ENCODE peak calls at places on chromosomes 13 and 19, in ten cellular contexts. C is uterus; X is WERI-Rb-1; O is BE2C; E is stimulated activated CD4-positive, alpha-beta T cell treated with anti-CD3 and anti-CD28 coated beads, Interleukin-2, amount 100 ng/mL, for 48 hours; F is Right ventricle myocardium superior; N is occipital lobe; L is EL; M is iPS-NIHi11; V is cardiac fibroblast. R is an unnamed sample.

GRCh38 chr19:18470153-18470552 is 32.2 kb upstream of the ISYNA1 start:
- DNase-seq in N (no peak), F (no peak), O (peak; percentile 50), M (peak; percentile 78), C (no peak), X (peak; percentile 55), V (no peak), L (no peak), E (no peak), R (no peak)

GRCh38 chr19:29687897-29688728 is 22.9 kb downstream of the PLEKHF1 start:
- DNase-seq in L (peak; percentile 70), O (no peak), M (no peak), C (no peak), N (no peak), X (no peak), F (no peak), V (peak; percentile 83), E (no peak), R (peak; percentile 79)

GRCh38 chr13:108120332-108120731 is 95.0 kb downstream of the LIG4 start:
- DNase-seq in F (no peak), L (no peak), E (no peak), N (no peak), M (no peak), X (no peak), C (no peak), V (no peak), O (peak; percentile 26), R (no peak)

GRCh38 chr13:88823114-88823513 is 1151.9 kb downstream of the SLITRK5 start:
- DNase-seq in L (no peak), E (no peak), C (no peak), N (no peak), X (no peak), F (no peak), M (no peak), O (no peak), V (no peak), R (no peak)

GRCh38 chr19:48964205-48965032 is 690 bp upstream of the FTL start:
- DNase-seq in F (no peak), V (peak; percentile 32), O (no peak), C (no peak), E (no peak), L (no peak), M (no peak), N (no peak), X (no peak), R (peak; percentile 51)

GRCh38 chr19:11195681-11196080 is 1.7 kb downstream of the KANK2 start:
- DNase-seq in M (no peak), C (no peak), E (no peak), L (no peak), X (no peak), V (no peak), F (no peak), O (no peak), N (no peak), R (no peak)

GRCh38 chr19:57293719-57294118 is 13.4 kb downstream of the ZNF460 start:
- DNase-seq in V (no peak), X (no peak), M (no peak), E (no peak), L (no peak), C (no peak), N (no peak), F (no peak), O (no peak), R (no peak)

GRCh38 chr19:4388171-4389063 is 11.9 kb downstream of the SH3GL1 start:
- DNase-seq in L (no peak), O (no peak), M (no peak), V (no peak), X (no peak), E (no peak), N (no peak), C (no peak), F (peak; percentile 58), R (no peak)

GRCh38 chr19:46610413-46610775 is 9.3 kb downstream of the CALM3 start:
- DNase-seq in V (no peak), N (no peak), O (no peak), M (no peak), L (no peak), X (no peak), C (no peak), F (peak; percentile 8), E (no peak), R (no peak)

GRCh38 chr19:41691268-41691970 is 3.3 kb upstream of the CEACAM7 start:
- DNase-seq in E (peak; percentile 43), C (no peak), V (peak; percentile 18), O (peak; percentile 56), F (no peak), X (peak; percentile 43), L (peak; percentile 6), N (no peak), M (peak; percentile 51), R (no peak)

GRCh38 chr19:18053571-18054219 is 33.0 kb downstream of the IL12RB1 start:
- DNase-seq in M (no peak), L (peak; percentile 54), F (no peak), V (peak; percentile 70), C (no peak), E (no peak), N (no peak), X (no peak), O (no peak), R (no peak)

GRCh38 chr13:42924290-42924803 is 67.7 kb downstream of the EPSTI1 start:
- DNase-seq in F (no peak), C (no peak), V (no peak), N (no peak), O (no peak), X (no peak), M (no peak), L (no peak), E (no peak), R (peak; percentile 24)

GRCh38 chr13:111431241-111431640 is 110.8 kb downstream of the TEX29 start:
- DNase-seq in L (no peak), O (no peak), X (no peak), V (no peak), M (no peak), N (no peak), F (no peak), E (no peak), C (no peak), R (no peak)

R was measured in LHCN-M2.